ENCODE peak calls at places on chromosomes 5 and 9, in ten cellular contexts. One of them, this sample, is unnamed.

GRCh38 chr5:65364907-65365306 is 116.8 kb downstream of the ADAMTS6 start:
- DNase-seq in AG04449: no peak
- DNase-seq in fibroblast of lung: peak; percentile 7
- DNase-seq in activated T-helper 9 cell treated with anti-CD3 and anti-CD28 coated beads, Interleukin-2, amount 50 U/mL, for 16 hours: no peak
- DNase-seq in gastrocnemius medialis: no peak
- DNase-seq in SK-MEL-5: no peak
- DNase-seq in brain pericyte: no peak
- DNase-seq in non-pigmented ciliary epithelial cell: no peak
- DNase-seq in activated CD8-positive, alpha-beta memory T cell treated with anti-CD3 and anti-CD28 coated beads for 24 hours: no peak
- DNase-seq in activated CD4-positive, alpha-beta T cell treated with anti-CD3 and anti-CD28 coated beads, Interleukin-2, amount 50 U/mL, for 1 hour: no peak
- DNase-seq in this sample: no peak

GRCh38 chr5:143550985-143551630 is 147.6 kb upstream of the NR3C1 start:
- DNase-seq in AG04449: no peak
- DNase-seq in fibroblast of lung: peak; percentile 47
- DNase-seq in activated T-helper 9 cell treated with anti-CD3 and anti-CD28 coated beads, Interleukin-2, amount 50 U/mL, for 16 hours: no peak
- DNase-seq in gastrocnemius medialis: no peak
- DNase-seq in SK-MEL-5: no peak
- DNase-seq in brain pericyte: no peak
- DNase-seq in non-pigmented ciliary epithelial cell: no peak
- DNase-seq in activated CD8-positive, alpha-beta memory T cell treated with anti-CD3 and anti-CD28 coated beads for 24 hours: no peak
- DNase-seq in activated CD4-positive, alpha-beta T cell treated with anti-CD3 and anti-CD28 coated beads, Interleukin-2, amount 50 U/mL, for 1 hour: no peak
- DNase-seq in this sample: no peak

GRCh38 chr5:10563940-10564837 is at the start of gene ANKRD33B:
- DNase-seq in AG04449: no peak
- DNase-seq in fibroblast of lung: peak; percentile 66
- DNase-seq in activated T-helper 9 cell treated with anti-CD3 and anti-CD28 coated beads, Interleukin-2, amount 50 U/mL, for 16 hours: peak; percentile 70
- DNase-seq in gastrocnemius medialis: no peak
- DNase-seq in SK-MEL-5: peak; percentile 61
- DNase-seq in brain pericyte: no peak
- DNase-seq in non-pigmented ciliary epithelial cell: no peak
- DNase-seq in activated CD8-positive, alpha-beta memory T cell treated with anti-CD3 and anti-CD28 coated beads for 24 hours: peak; percentile 92
- DNase-seq in activated CD4-positive, alpha-beta T cell treated with anti-CD3 and anti-CD28 coated beads, Interleukin-2, amount 50 U/mL, for 1 hour: peak; percentile 70
- DNase-seq in this sample: peak; percentile 65

GRCh38 chr5:29878599-29878998 is 1314.9 kb upstream of the CDH6 start:
- DNase-seq in AG04449: no peak
- DNase-seq in fibroblast of lung: no peak
- DNase-seq in activated T-helper 9 cell treated with anti-CD3 and anti-CD28 coated beads, Interleukin-2, amount 50 U/mL, for 16 hours: no peak
- DNase-seq in gastrocnemius medialis: no peak
- DNase-seq in SK-MEL-5: no peak
- DNase-seq in brain pericyte: no peak
- DNase-seq in non-pigmented ciliary epithelial cell: no peak
- DNase-seq in activated CD8-positive, alpha-beta memory T cell treated with anti-CD3 and anti-CD28 coated beads for 24 hours: no peak
- DNase-seq in activated CD4-positive, alpha-beta T cell treated with anti-CD3 and anti-CD28 coated beads, Interleukin-2, amount 50 U/mL, for 1 hour: no peak
- DNase-seq in this sample: no peak

GRCh38 chr5:167982-168660 is 23.2 kb upstream of the LRRC14B start:
- DNase-seq in AG04449: peak; percentile 87
- DNase-seq in fibroblast of lung: peak; percentile 98
- DNase-seq in activated T-helper 9 cell treated with anti-CD3 and anti-CD28 coated beads, Interleukin-2, amount 50 U/mL, for 16 hours: no peak
- DNase-seq in gastrocnemius medialis: no peak
- DNase-seq in SK-MEL-5: peak; percentile 10
- DNase-seq in brain pericyte: peak; percentile 92
- DNase-seq in non-pigmented ciliary epithelial cell: peak; percentile 94
- DNase-seq in activated CD8-positive, alpha-beta memory T cell treated with anti-CD3 and anti-CD28 coated beads for 24 hours: no peak
- DNase-seq in activated CD4-positive, alpha-beta T cell treated with anti-CD3 and anti-CD28 coated beads, Interleukin-2, amount 50 U/mL, for 1 hour: no peak
- DNase-seq in this sample: no peak

GRCh38 chr5:137916923-137917322 is 27.7 kb downstream of the PKD2L2 start:
- DNase-seq in AG04449: no peak
- DNase-seq in fibroblast of lung: no peak
- DNase-seq in activated T-helper 9 cell treated with anti-CD3 and anti-CD28 coated beads, Interleukin-2, amount 50 U/mL, for 16 hours: no peak
- DNase-seq in gastrocnemius medialis: no peak
- DNase-seq in SK-MEL-5: no peak
- DNase-seq in brain pericyte: no peak
- DNase-seq in non-pigmented ciliary epithelial cell: no peak
- DNase-seq in activated CD8-positive, alpha-beta memory T cell treated with anti-CD3 and anti-CD28 coated beads for 24 hours: no peak
- DNase-seq in activated CD4-positive, alpha-beta T cell treated with anti-CD3 and anti-CD28 coated beads, Interleukin-2, amount 50 U/mL, for 1 hour: no peak
- DNase-seq in this sample: no peak

GRCh38 chr5:170437621-170438375 is 48.6 kb upstream of the KCNMB1 start:
- DNase-seq in AG04449: no peak
- DNase-seq in fibroblast of lung: no peak
- DNase-seq in activated T-helper 9 cell treated with anti-CD3 and anti-CD28 coated beads, Interleukin-2, amount 50 U/mL, for 16 hours: no peak
- DNase-seq in gastrocnemius medialis: no peak
- DNase-seq in SK-MEL-5: no peak
- DNase-seq in brain pericyte: no peak
- DNase-seq in non-pigmented ciliary epithelial cell: no peak
- DNase-seq in activated CD8-positive, alpha-beta memory T cell treated with anti-CD3 and anti-CD28 coated beads for 24 hours: peak; percentile 38
- DNase-seq in activated CD4-positive, alpha-beta T cell treated with anti-CD3 and anti-CD28 coated beads, Interleukin-2, amount 50 U/mL, for 1 hour: no peak
- DNase-seq in this sample: no peak

GRCh38 chr9:3863114-3863528 is 337.3 kb upstream of the RFX3 start:
- DNase-seq in AG04449: peak; percentile 60
- DNase-seq in fibroblast of lung: peak; percentile 95
- DNase-seq in activated T-helper 9 cell treated with anti-CD3 and anti-CD28 coated beads, Interleukin-2, amount 50 U/mL, for 16 hours: no peak
- DNase-seq in gastrocnemius medialis: peak; percentile 19
- DNase-seq in SK-MEL-5: peak; percentile 20
- DNase-seq in brain pericyte: no peak
- DNase-seq in non-pigmented ciliary epithelial cell: peak; percentile 76
- DNase-seq in activated CD8-positive, alpha-beta memory T cell treated with anti-CD3 and anti-CD28 coated beads for 24 hours: no peak
- DNase-seq in activated CD4-positive, alpha-beta T cell treated with anti-CD3 and anti-CD28 coated beads, Interleukin-2, amount 50 U/mL, for 1 hour: no peak
- DNase-seq in this sample: no peak

GRCh38 chr5:33441241-33441844 is 578 bp downstream of the TARS1 start:
- DNase-seq in AG04449: no peak
- DNase-seq in fibroblast of lung: peak; percentile 26
- DNase-seq in activated T-helper 9 cell treated with anti-CD3 and anti-CD28 coated beads, Interleukin-2, amount 50 U/mL, for 16 hours: no peak
- DNase-seq in gastrocnemius medialis: peak; percentile 14
- DNase-seq in SK-MEL-5: peak; percentile 93
- DNase-seq in brain pericyte: peak; percentile 7
- DNase-seq in non-pigmented ciliary epithelial cell: peak; percentile 32
- DNase-seq in activated CD8-positive, alpha-beta memory T cell treated with anti-CD3 and anti-CD28 coated beads for 24 hours: peak; percentile 77
- DNase-seq in activated CD4-positive, alpha-beta T cell treated with anti-CD3 and anti-CD28 coated beads, Interleukin-2, amount 50 U/mL, for 1 hour: peak; percentile 4
- DNase-seq in this sample: no peak

GRCh38 chr5:170136493-170136892 is 30.8 kb downstream of the FOXI1 start:
- DNase-seq in AG04449: no peak
- DNase-seq in fibroblast of lung: no peak
- DNase-seq in activated T-helper 9 cell treated with anti-CD3 and anti-CD28 coated beads, Interleukin-2, amount 50 U/mL, for 16 hours: no peak
- DNase-seq in gastrocnemius medialis: no peak
- DNase-seq in SK-MEL-5: no peak
- DNase-seq in brain pericyte: no peak
- DNase-seq in non-pigmented ciliary epithelial cell: no peak
- DNase-seq in activated CD8-positive, alpha-beta memory T cell treated with anti-CD3 and anti-CD28 coated beads for 24 hours: no peak
- DNase-seq in activated CD4-positive, alpha-beta T cell treated with anti-CD3 and anti-CD28 coated beads, Interleukin-2, amount 50 U/mL, for 1 hour: no peak
- DNase-seq in this sample: no peak

GRCh38 chr5:40507095-40507494 is 172.6 kb upstream of the PTGER4 start:
- DNase-seq in AG04449: no peak
- DNase-seq in fibroblast of lung: no peak
- DNase-seq in activated T-helper 9 cell treated with anti-CD3 and anti-CD28 coated beads, Interleukin-2, amount 50 U/mL, for 16 hours: no peak
- DNase-seq in gastrocnemius medialis: no peak
- DNase-seq in SK-MEL-5: no peak
- DNase-seq in brain pericyte: no peak
- DNase-seq in non-pigmented ciliary epithelial cell: no peak
- DNase-seq in activated CD8-positive, alpha-beta memory T cell treated with anti-CD3 and anti-CD28 coated beads for 24 hours: no peak
- DNase-seq in activated CD4-positive, alpha-beta T cell treated with anti-CD3 and anti-CD28 coated beads, Interleukin-2, amount 50 U/mL, for 1 hour: no peak
- DNase-seq in this sample: no peak

GRCh38 chr5:45507174-45507573 is 189.0 kb downstream of the HCN1 start:
- DNase-seq in AG04449: no peak
- DNase-seq in fibroblast of lung: no peak
- DNase-seq in activated T-helper 9 cell treated with anti-CD3 and anti-CD28 coated beads, Interleukin-2, amount 50 U/mL, for 16 hours: no peak
- DNase-seq in gastrocnemius medialis: no peak
- DNase-seq in SK-MEL-5: no peak
- DNase-seq in brain pericyte: no peak
- DNase-seq in non-pigmented ciliary epithelial cell: no peak
- DNase-seq in activated CD8-positive, alpha-beta memory T cell treated with anti-CD3 and anti-CD28 coated beads for 24 hours: no peak
- DNase-seq in activated CD4-positive, alpha-beta T cell treated with anti-CD3 and anti-CD28 coated beads, Interleukin-2, amount 50 U/mL, for 1 hour: no peak
- DNase-seq in this sample: no peak

GRCh38 chr9:85118990-85119755 is 449.6 kb downstream of the NTRK2 start:
- DNase-seq in AG04449: no peak
- DNase-seq in fibroblast of lung: peak; percentile 58
- DNase-seq in activated T-helper 9 cell treated with anti-CD3 and anti-CD28 coated beads, Interleukin-2, amount 50 U/mL, for 16 hours: no peak
- DNase-seq in gastrocnemius medialis: no peak
- DNase-seq in SK-MEL-5: no peak
- DNase-seq in brain pericyte: no peak
- DNase-seq in non-pigmented ciliary epithelial cell: no peak
- DNase-seq in activated CD8-positive, alpha-beta memory T cell treated with anti-CD3 and anti-CD28 coated beads for 24 hours: no peak
- DNase-seq in activated CD4-positive, alpha-beta T cell treated with anti-CD3 and anti-CD28 coated beads, Interleukin-2, amount 50 U/mL, for 1 hour: no peak
- DNase-seq in this sample: no peak

GRCh38 chr9:15509931-15510788 is 610 bp downstream of the PSIP1 start:
- DNase-seq in AG04449: no peak
- DNase-seq in fibroblast of lung: peak; percentile 20
- DNase-seq in activated T-helper 9 cell treated with anti-CD3 and anti-CD28 coated beads, Interleukin-2, amount 50 U/mL, for 16 hours: peak; percentile 61
- DNase-seq in gastrocnemius medialis: peak; percentile 14
- DNase-seq in SK-MEL-5: no peak
- DNase-seq in brain pericyte: no peak
- DNase-seq in non-pigmented ciliary epithelial cell: no peak
- DNase-seq in activated CD8-positive, alpha-beta memory T cell treated with anti-CD3 and anti-CD28 coated beads for 24 hours: peak; percentile 83
- DNase-seq in activated CD4-positive, alpha-beta T cell treated with anti-CD3 and anti-CD28 coated beads, Interleukin-2, amount 50 U/mL, for 1 hour: peak; percentile 58
- DNase-seq in this sample: peak; percentile 51

GRCh38 chr5:79512692-79513518 is 1.0 kb downstream of the HOMER1 start:
- DNase-seq in AG04449: no peak
- DNase-seq in fibroblast of lung: peak; percentile 54
- DNase-seq in activated T-helper 9 cell treated with anti-CD3 and anti-CD28 coated beads, Interleukin-2, amount 50 U/mL, for 16 hours: no peak
- DNase-seq in gastrocnemius medialis: peak; percentile 50
- DNase-seq in SK-MEL-5: peak; percentile 7
- DNase-seq in brain pericyte: no peak
- DNase-seq in non-pigmented ciliary epithelial cell: no peak
- DNase-seq in activated CD8-positive, alpha-beta memory T cell treated with anti-CD3 and anti-CD28 coated beads for 24 hours: peak; percentile 61
- DNase-seq in activated CD4-positive, alpha-beta T cell treated with anti-CD3 and anti-CD28 coated beads, Interleukin-2, amount 50 U/mL, for 1 hour: peak; percentile 3
- DNase-seq in this sample: no peak

GRCh38 chr9:114621975-114622609 is 11.0 kb downstream of the TMEM268 start:
- DNase-seq in AG04449: no peak
- DNase-seq in fibroblast of lung: peak; percentile 94
- DNase-seq in activated T-helper 9 cell treated with anti-CD3 and anti-CD28 coated beads, Interleukin-2, amount 50 U/mL, for 16 hours: no peak
- DNase-seq in gastrocnemius medialis: no peak
- DNase-seq in SK-MEL-5: no peak
- DNase-seq in brain pericyte: no peak
- DNase-seq in non-pigmented ciliary epithelial cell: no peak
- DNase-seq in activated CD8-positive, alpha-beta memory T cell treated with anti-CD3 and anti-CD28 coated beads for 24 hours: no peak
- DNase-seq in activated CD4-positive, alpha-beta T cell treated with anti-CD3 and anti-CD28 coated beads, Interleukin-2, amount 50 U/mL, for 1 hour: no peak
- DNase-seq in this sample: no peak

GRCh38 chr5:43050384-43050783 is 10.3 kb upstream of the ANXA2R start:
- DNase-seq in AG04449: no peak
- DNase-seq in fibroblast of lung: no peak
- DNase-seq in activated T-helper 9 cell treated with anti-CD3 and anti-CD28 coated beads, Interleukin-2, amount 50 U/mL, for 16 hours: no peak
- DNase-seq in gastrocnemius medialis: no peak
- DNase-seq in SK-MEL-5: no peak
- DNase-seq in brain pericyte: no peak
- DNase-seq in non-pigmented ciliary epithelial cell: no peak
- DNase-seq in activated CD8-positive, alpha-beta memory T cell treated with anti-CD3 and anti-CD28 coated beads for 24 hours: no peak
- DNase-seq in activated CD4-positive, alpha-beta T cell treated with anti-CD3 and anti-CD28 coated beads, Interleukin-2, amount 50 U/mL, for 1 hour: no peak
- DNase-seq in this sample: no peak

GRCh38 chr5:115389799-115390382 is 93.4 kb upstream of the CCDC112 start:
- DNase-seq in AG04449: no peak
- DNase-seq in fibroblast of lung: no peak
- DNase-seq in activated T-helper 9 cell treated with anti-CD3 and anti-CD28 coated beads, Interleukin-2, amount 50 U/mL, for 16 hours: no peak
- DNase-seq in gastrocnemius medialis: no peak
- DNase-seq in SK-MEL-5: peak; percentile 15
- DNase-seq in brain pericyte: no peak
- DNase-seq in non-pigmented ciliary epithelial cell: no peak
- DNase-seq in activated CD8-positive, alpha-beta memory T cell treated with anti-CD3 and anti-CD28 coated beads for 24 hours: no peak
- DNase-seq in activated CD4-positive, alpha-beta T cell treated with anti-CD3 and anti-CD28 coated beads, Interleukin-2, amount 50 U/mL, for 1 hour: no peak
- DNase-seq in this sample: peak; percentile 59

GRCh38 chr5:77168187-77168883 is 42.1 kb upstream of the PDE8B start:
- DNase-seq in AG04449: peak; percentile 7
- DNase-seq in fibroblast of lung: no peak
- DNase-seq in activated T-helper 9 cell treated with anti-CD3 and anti-CD28 coated beads, Interleukin-2, amount 50 U/mL, for 16 hours: no peak
- DNase-seq in gastrocnemius medialis: peak; percentile 47
- DNase-seq in SK-MEL-5: no peak
- DNase-seq in brain pericyte: peak; percentile 55
- DNase-seq in non-pigmented ciliary epithelial cell: no peak
- DNase-seq in activated CD8-positive, alpha-beta memory T cell treated with anti-CD3 and anti-CD28 coated beads for 24 hours: no peak
- DNase-seq in activated CD4-positive, alpha-beta T cell treated with anti-CD3 and anti-CD28 coated beads, Interleukin-2, amount 50 U/mL, for 1 hour: no peak
- DNase-seq in this sample: peak; percentile 52

GRCh38 chr5:54577542-54577941 is 60.0 kb downstream of the SNX18 start:
- DNase-seq in AG04449: no peak
- DNase-seq in fibroblast of lung: no peak
- DNase-seq in activated T-helper 9 cell treated with anti-CD3 and anti-CD28 coated beads, Interleukin-2, amount 50 U/mL, for 16 hours: no peak
- DNase-seq in gastrocnemius medialis: peak; percentile 22
- DNase-seq in SK-MEL-5: no peak
- DNase-seq in brain pericyte: no peak
- DNase-seq in non-pigmented ciliary epithelial cell: no peak
- DNase-seq in activated CD8-positive, alpha-beta memory T cell treated with anti-CD3 and anti-CD28 coated beads for 24 hours: no peak
- DNase-seq in activated CD4-positive, alpha-beta T cell treated with anti-CD3 and anti-CD28 coated beads, Interleukin-2, amount 50 U/mL, for 1 hour: no peak
- DNase-seq in this sample: no peak

GRCh38 chr5:39465843-39466242 is 41.1 kb upstream of the DAB2 start:
- DNase-seq in AG04449: no peak
- DNase-seq in fibroblast of lung: no peak
- DNase-seq in activated T-helper 9 cell treated with anti-CD3 and anti-CD28 coated beads, Interleukin-2, amount 50 U/mL, for 16 hours: no peak
- DNase-seq in gastrocnemius medialis: no peak
- DNase-seq in SK-MEL-5: no peak
- DNase-seq in brain pericyte: no peak
- DNase-seq in non-pigmented ciliary epithelial cell: no peak
- DNase-seq in activated CD8-positive, alpha-beta memory T cell treated with anti-CD3 and anti-CD28 coated beads for 24 hours: no peak
- DNase-seq in activated CD4-positive, alpha-beta T cell treated with anti-CD3 and anti-CD28 coated beads, Interleukin-2, amount 50 U/mL, for 1 hour: no peak
- DNase-seq in this sample: no peak

GRCh38 chr5:117143381-117143780 is 568.8 kb upstream of the SEMA6A start:
- DNase-seq in AG04449: no peak
- DNase-seq in fibroblast of lung: peak; percentile 2
- DNase-seq in activated T-helper 9 cell treated with anti-CD3 and anti-CD28 coated beads, Interleukin-2, amount 50 U/mL, for 16 hours: no peak
- DNase-seq in gastrocnemius medialis: no peak
- DNase-seq in SK-MEL-5: no peak
- DNase-seq in brain pericyte: no peak
- DNase-seq in non-pigmented ciliary epithelial cell: no peak
- DNase-seq in activated CD8-positive, alpha-beta memory T cell treated with anti-CD3 and anti-CD28 coated beads for 24 hours: no peak
- DNase-seq in activated CD4-positive, alpha-beta T cell treated with anti-CD3 and anti-CD28 coated beads, Interleukin-2, amount 50 U/mL, for 1 hour: no peak
- DNase-seq in this sample: no peak

GRCh38 chr9:13083973-13084528 is 195.4 kb downstream of the MPDZ start:
- DNase-seq in AG04449: peak; percentile 17
- DNase-seq in fibroblast of lung: peak; percentile 75
- DNase-seq in activated T-helper 9 cell treated with anti-CD3 and anti-CD28 coated beads, Interleukin-2, amount 50 U/mL, for 16 hours: no peak
- DNase-seq in gastrocnemius medialis: no peak
- DNase-seq in SK-MEL-5: no peak
- DNase-seq in brain pericyte: no peak
- DNase-seq in non-pigmented ciliary epithelial cell: peak; percentile 43
- DNase-seq in activated CD8-positive, alpha-beta memory T cell treated with anti-CD3 and anti-CD28 coated beads for 24 hours: no peak
- DNase-seq in activated CD4-positive, alpha-beta T cell treated with anti-CD3 and anti-CD28 coated beads, Interleukin-2, amount 50 U/mL, for 1 hour: no peak
- DNase-seq in this sample: no peak

GRCh38 chr5:179777909-179778308 is 15.9 kb upstream of the LTC4S start:
- DNase-seq in AG04449: no peak
- DNase-seq in fibroblast of lung: no peak
- DNase-seq in activated T-helper 9 cell treated with anti-CD3 and anti-CD28 coated beads, Interleukin-2, amount 50 U/mL, for 16 hours: no peak
- DNase-seq in gastrocnemius medialis: no peak
- DNase-seq in SK-MEL-5: no peak
- DNase-seq in brain pericyte: no peak
- DNase-seq in non-pigmented ciliary epithelial cell: no peak
- DNase-seq in activated CD8-positive, alpha-beta memory T cell treated with anti-CD3 and anti-CD28 coated beads for 24 hours: no peak
- DNase-seq in activated CD4-positive, alpha-beta T cell treated with anti-CD3 and anti-CD28 coated beads, Interleukin-2, amount 50 U/mL, for 1 hour: no peak
- DNase-seq in this sample: no peak

GRCh38 chr9:114677418-114677817 is 4.6 kb downstream of the TEX48 start:
- DNase-seq in AG04449: peak; percentile 99
- DNase-seq in fibroblast of lung: peak; percentile 100
- DNase-seq in activated T-helper 9 cell treated with anti-CD3 and anti-CD28 coated beads, Interleukin-2, amount 50 U/mL, for 16 hours: no peak
- DNase-seq in gastrocnemius medialis: no peak
- DNase-seq in SK-MEL-5: peak; percentile 85
- DNase-seq in brain pericyte: peak; percentile 80
- DNase-seq in non-pigmented ciliary epithelial cell: peak; percentile 100
- DNase-seq in activated CD8-positive, alpha-beta memory T cell treated with anti-CD3 and anti-CD28 coated beads for 24 hours: no peak
- DNase-seq in activated CD4-positive, alpha-beta T cell treated with anti-CD3 and anti-CD28 coated beads, Interleukin-2, amount 50 U/mL, for 1 hour: no peak
- DNase-seq in this sample: no peak

GRCh38 chr9:71761938-71762353 is 6.4 kb downstream of the CEMIP2 start:
- DNase-seq in AG04449: no peak
- DNase-seq in fibroblast of lung: peak; percentile 18
- DNase-seq in activated T-helper 9 cell treated with anti-CD3 and anti-CD28 coated beads, Interleukin-2, amount 50 U/mL, for 16 hours: no peak
- DNase-seq in gastrocnemius medialis: no peak
- DNase-seq in SK-MEL-5: no peak
- DNase-seq in brain pericyte: no peak
- DNase-seq in non-pigmented ciliary epithelial cell: no peak
- DNase-seq in activated CD8-positive, alpha-beta memory T cell treated with anti-CD3 and anti-CD28 coated beads for 24 hours: no peak
- DNase-seq in activated CD4-positive, alpha-beta T cell treated with anti-CD3 and anti-CD28 coated beads, Interleukin-2, amount 50 U/mL, for 1 hour: no peak
- DNase-seq in this sample: no peak

GRCh38 chr9:95110956-95111525 is 206.5 kb downstream of the FANCC start:
- DNase-seq in AG04449: no peak
- DNase-seq in fibroblast of lung: no peak
- DNase-seq in activated T-helper 9 cell treated with anti-CD3 and anti-CD28 coated beads, Interleukin-2, amount 50 U/mL, for 16 hours: no peak
- DNase-seq in gastrocnemius medialis: peak; percentile 11
- DNase-seq in SK-MEL-5: no peak
- DNase-seq in brain pericyte: no peak
- DNase-seq in non-pigmented ciliary epithelial cell: no peak
- DNase-seq in activated CD8-positive, alpha-beta memory T cell treated with anti-CD3 and anti-CD28 coated beads for 24 hours: no peak
- DNase-seq in activated CD4-positive, alpha-beta T cell treated with anti-CD3 and anti-CD28 coated beads, Interleukin-2, amount 50 U/mL, for 1 hour: no peak
- DNase-seq in this sample: peak; percentile 24

GRCh38 chr9:101705135-101705661 is 33.2 kb downstream of the GRIN3A start:
- DNase-seq in AG04449: no peak
- DNase-seq in fibroblast of lung: no peak
- DNase-seq in activated T-helper 9 cell treated with anti-CD3 and anti-CD28 coated beads, Interleukin-2, amount 50 U/mL, for 16 hours: no peak
- DNase-seq in gastrocnemius medialis: peak; percentile 15
- DNase-seq in SK-MEL-5: peak; percentile 49
- DNase-seq in brain pericyte: no peak
- DNase-seq in non-pigmented ciliary epithelial cell: no peak
- DNase-seq in activated CD8-positive, alpha-beta memory T cell treated with anti-CD3 and anti-CD28 coated beads for 24 hours: peak; percentile 66
- DNase-seq in activated CD4-positive, alpha-beta T cell treated with anti-CD3 and anti-CD28 coated beads, Interleukin-2, amount 50 U/mL, for 1 hour: peak; percentile 16
- DNase-seq in this sample: peak; percentile 39

This sample was measured in lower lobe of right lung.